ENCODE peak calls at places on chromosomes 3 and 15, in four cellular contexts. J is hepatocyte; W is CD8-positive, alpha-beta T cell; L is A549. D is an unnamed sample.

GRCh38 chr3:50275996-50276761 is 2.7 kb upstream of the LSMEM2 start:
- DNase-seq in J (no peak), W (no peak), L (no peak), D (no peak)

GRCh38 chr3:177905895-177906511 is 630.2 kb upstream of the KCNMB2 start:
- DNase-seq in J (no peak), W (no peak), L (no peak), D (no peak)

GRCh38 chr3:54709785-54710184 is 218.1 kb downstream of the LRTM1 start:
- DNase-seq in J (no peak), W (no peak), L (no peak), D (no peak)

GRCh38 chr3:66537735-66538134 is 36.9 kb upstream of the LRIG1 start:
- DNase-seq in J (no peak), W (no peak), L (no peak), D (no peak)

GRCh38 chr15:63439536-63440264 is 58.1 kb upstream of the CA12 start:
- DNase-seq in J (no peak), W (no peak), L (no peak), D (no peak)

GRCh38 chr3:55884491-55885285 is 397.6 kb upstream of the WNT5A start:
- DNase-seq in J (no peak), W (no peak), L (no peak), D (no peak)

GRCh38 chr3:98406034-98406433 is 15.6 kb downstream of the OR5K3 start:
- DNase-seq in J (no peak), W (no peak), L (no peak), D (no peak)

GRCh38 chr3:52108302-52109232 is 45.7 kb downstream of the POC1A start:
- DNase-seq in J (no peak), W (no peak), L (no peak), D (no peak)

GRCh38 chr15:75225951-75226732 is 24.5 kb downstream of the C15orf39 start:
- DNase-seq in J (no peak), W (no peak), L (no peak), D (no peak)

GRCh38 chr15:47844437-47844836 is 127.1 kb downstream of the SEMA6D start:
- DNase-seq in J (no peak), W (no peak), L (no peak), D (no peak)

GRCh38 chr15:47834093-47834492 is 116.8 kb downstream of the SEMA6D start:
- DNase-seq in J (no peak), W (no peak), L (no peak), D (no peak)

GRCh38 chr15:47843124-47843663 is 125.9 kb downstream of the SEMA6D start:
- DNase-seq in J (no peak), W (no peak), L (no peak), D (no peak)

DNA sequence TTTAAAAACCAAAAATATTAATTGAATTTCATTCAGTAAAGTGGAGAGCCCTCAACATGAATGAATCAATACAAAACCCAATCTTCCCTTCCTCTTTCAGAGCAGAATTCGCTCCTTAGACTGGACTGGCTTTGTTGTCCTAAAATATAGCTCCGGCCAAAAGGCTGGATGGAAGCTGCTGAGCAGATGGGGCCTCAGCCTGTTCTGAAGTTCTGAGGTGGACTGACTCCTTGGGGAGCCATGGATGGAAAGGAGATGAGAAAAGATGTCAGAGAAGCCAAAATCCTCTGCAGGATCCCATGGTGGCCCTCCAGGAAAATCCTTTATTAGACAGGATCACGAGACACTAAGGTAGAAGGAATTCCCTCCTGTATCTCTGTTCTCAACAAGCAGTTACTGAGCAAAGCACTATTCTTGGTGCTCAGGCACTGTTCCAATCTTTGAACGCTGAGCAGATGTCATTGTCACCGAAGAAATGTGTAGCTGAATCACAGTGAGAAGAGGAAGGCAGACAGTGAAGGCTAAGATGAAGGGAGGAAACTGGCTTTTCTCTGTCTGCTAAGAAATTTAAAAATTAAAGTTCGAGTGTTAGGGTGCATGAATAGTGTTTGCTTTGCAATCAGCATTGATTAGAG is 122.0 kb downstream of the SEMA6D start:
- DNase-seq in J (no peak), W (no peak), L (no peak), D (no peak)
- H3K9me3 ChIP-seq in J (no peaks in the 10 kb centered on the region), W (no peaks in the 10 kb centered on the region), L (no peaks in the 10 kb centered on the region), D (no peaks in the 10 kb centered on the region)

DNA sequence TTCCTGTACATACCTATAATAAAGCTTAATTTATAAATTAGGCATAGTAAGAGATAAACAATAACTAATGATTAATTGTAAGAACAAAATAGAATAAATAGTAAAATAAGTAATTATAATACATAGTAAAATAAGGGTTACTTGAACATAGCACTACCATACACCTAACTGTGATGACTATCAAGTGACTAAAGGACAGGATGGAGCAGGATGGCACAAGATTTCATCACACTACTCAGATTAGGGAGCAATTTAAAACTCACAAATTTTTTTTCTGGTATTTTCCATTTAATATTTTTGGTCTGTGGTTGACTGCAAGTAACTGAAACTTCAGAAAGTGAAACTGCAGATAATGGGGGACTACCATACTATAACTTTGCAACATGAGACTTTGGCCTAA is 14.8 kb downstream of the RFX7 start:
- DNase-seq in J (no peak), W (no peak), L (no peak), D (no peak)
- H3K9me3 ChIP-seq in J (peaks cover 32% of the 10 kb centered on the region), W (no peaks in the 10 kb centered on the region), L (peaks cover 55% of the 10 kb centered on the region), D (peaks cover 9% of the 10 kb centered on the region)

GRCh38 chr15:25226360-25226759 is 212.5 kb downstream of the UBE3A start:
- DNase-seq in J (no peak), W (no peak), L (no peak), D (no peak)

GRCh38 chr15:25224396-25224795 is 214.4 kb downstream of the UBE3A start:
- DNase-seq in J (no peak), W (no peak), L (no peak), D (no peak)

GRCh38 chr15:25220834-25221233 is 218.0 kb downstream of the UBE3A start:
- DNase-seq in J (no peak), W (no peak), L (no peak), D (no peak)
- H3K9me3 ChIP-seq in J (no peaks in the 10 kb centered on the region), W (no peaks in the 10 kb centered on the region), L (no peaks in the 10 kb centered on the region), D (no peaks in the 10 kb centered on the region)

GRCh38 chr15:20352241-20353200 is 189.1 kb downstream of the GOLGA6L6 start:
- DNase-seq in J (peak; percentile 22), W (no peak), L (no peak), D (no peak)

GRCh38 chr15:20351448-20351961 is 190.1 kb downstream of the GOLGA6L6 start:
- DNase-seq in J (peak; percentile 45), W (peak; percentile 50), L (no peak), D (no peak)

GRCh38 chr15:20348291-20348899 is 193.2 kb downstream of the GOLGA6L6 start:
- DNase-seq in J (peak; percentile 19), W (no peak), L (no peak), D (no peak)

GRCh38 chr15:20348900-20349773 is 192.5 kb downstream of the GOLGA6L6 start:
- DNase-seq in J (peak; percentile 48), W (peak; percentile 50), L (no peak), D (no peak)

GRCh38 chr15:20349774-20350498 is 191.7 kb downstream of the GOLGA6L6 start:
- DNase-seq in J (peak; percentile 39), W (no peak), L (no peak), D (no peak)
- H3K9me3 ChIP-seq in J (peaks cover 64% of the 10 kb centered on the region), W (no peaks in the 10 kb centered on the region), L (peaks cover 48% of the 10 kb centered on the region), D (no peaks in the 10 kb centered on the region)

DNA sequence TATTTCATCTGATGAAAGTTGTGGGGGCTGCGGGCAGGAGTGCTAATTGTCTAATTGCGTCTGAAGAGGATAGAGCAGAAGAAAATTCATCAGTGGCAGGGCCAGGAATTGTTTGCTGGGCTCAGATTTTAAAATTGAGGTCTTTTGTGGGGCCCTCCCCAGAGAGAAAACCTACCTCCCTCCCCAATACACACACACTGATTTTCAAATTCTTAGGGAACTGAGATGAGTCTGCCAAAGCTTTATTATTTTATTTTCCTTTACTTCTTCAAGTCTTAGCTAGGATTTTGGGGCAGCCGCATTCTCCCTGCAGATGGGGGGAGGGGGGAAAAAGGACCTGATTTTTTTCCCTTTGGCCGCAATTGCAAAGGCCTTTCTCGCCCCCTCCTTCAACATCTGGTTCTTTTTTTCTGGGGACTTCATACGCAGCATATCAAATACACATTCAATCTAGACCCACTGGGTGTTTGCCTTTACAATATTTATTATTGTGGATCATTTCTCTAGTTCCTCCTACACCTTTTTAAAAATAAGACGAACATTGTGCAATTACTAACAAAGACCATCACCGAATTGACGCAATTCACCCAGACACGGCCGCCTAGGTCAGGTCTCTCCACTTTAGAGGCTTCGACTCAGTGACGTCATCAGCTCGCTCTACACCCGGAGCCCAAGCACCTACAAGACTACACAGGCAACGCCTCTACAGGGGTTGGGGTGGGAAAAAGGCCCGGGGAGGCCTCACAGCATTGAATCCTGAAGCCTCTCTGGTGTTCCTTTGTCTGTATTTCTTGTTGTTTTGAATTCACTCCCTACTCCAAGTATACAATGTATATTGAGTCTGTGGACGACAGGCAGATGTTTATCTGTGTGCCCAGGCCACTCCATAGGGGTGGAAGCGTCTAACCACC is 16.8 kb downstream of the ZIC4 start:
- DNase-seq in J (no peak), W (no peak), L (no peak), D (no peak)
- H3K9me3 ChIP-seq in J (no peaks in the 10 kb centered on the region), W (no peaks in the 10 kb centered on the region), L (no peaks in the 10 kb centered on the region), D (no peaks in the 10 kb centered on the region)

GRCh38 chr15:20346082-20346805 is 195.4 kb downstream of the GOLGA6L6 start:
- DNase-seq in J (peak; percentile 23), W (peak; percentile 51), L (no peak), D (no peak)
- H3K9me3 ChIP-seq in J (peaks cover 64% of the 10 kb centered on the region), W (no peaks in the 10 kb centered on the region), L (peaks cover 75% of the 10 kb centered on the region), D (no peaks in the 10 kb centered on the region)

GRCh38 chr15:56233549-56233948 is 10.1 kb downstream of the RFX7 start:
- DNase-seq in J (no peak), W (no peak), L (no peak), D (no peak)

GRCh38 chr15:56228352-56228751 is 15.3 kb downstream of the RFX7 start:
- DNase-seq in J (no peak), W (no peak), L (no peak), D (no peak)

GRCh38 chr15:56236197-56236596 is 7.5 kb downstream of the RFX7 start:
- DNase-seq in J (no peak), W (no peak), L (no peak), D (no peak)

GRCh38 chr15:56234804-56235203 is 8.9 kb downstream of the RFX7 start:
- DNase-seq in J (no peak), W (no peak), L (no peak), D (no peak)

DNA sequence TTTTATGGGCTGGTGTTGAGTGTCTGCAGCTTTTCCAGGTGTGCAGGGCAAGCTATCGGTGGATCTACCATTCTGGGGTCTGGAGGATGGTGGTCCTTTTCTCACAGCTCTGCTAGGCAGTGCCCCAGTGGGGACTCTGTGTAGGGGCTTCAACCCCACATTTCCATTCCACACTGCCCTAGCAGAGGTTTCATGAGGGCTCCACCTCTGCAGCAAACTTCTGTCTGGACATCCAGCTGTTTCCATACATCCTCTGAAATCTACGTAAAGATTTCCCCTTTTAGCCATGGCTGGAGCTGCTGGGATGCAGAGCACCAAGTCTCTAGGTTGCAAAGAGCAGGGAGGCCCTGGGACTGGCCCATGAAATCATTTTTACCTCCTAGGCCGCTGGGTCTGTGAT is 11.6 kb downstream of the RFX7 start:
- DNase-seq in J (no peak), W (no peak), L (no peak), D (no peak)
- H3K9me3 ChIP-seq in J (peaks cover 32% of the 10 kb centered on the region), W (no peaks in the 10 kb centered on the region), L (peaks cover 51% of the 10 kb centered on the region), D (peaks cover 12% of the 10 kb centered on the region)

GRCh38 chr3:129913618-129914017 is 20.1 kb upstream of the TMCC1 start:
- DNase-seq in J (no peak), W (no peak), L (no peak), D (no peak)

GRCh38 chr3:129908417-129908816 is 14.9 kb upstream of the TMCC1 start:
- DNase-seq in J (peak; percentile 64), W (no peak), L (no peak), D (no peak)

GRCh38 chr3:129911261-129911861 is 17.9 kb upstream of the TMCC1 start:
- DNase-seq in J (no peak), W (no peak), L (no peak), D (no peak)
- H3K9me3 ChIP-seq in J (peaks cover 7% of the 10 kb centered on the region), W (no peaks in the 10 kb centered on the region), L (peaks cover 21% of the 10 kb centered on the region), D (peaks cover 5% of the 10 kb centered on the region)

GRCh38 chr3:150286390-150287147 is 121.5 kb upstream of the TSC22D2 start:
- DNase-seq in J (peak; percentile 64), W (no peak), L (peak; percentile 47), D (no peak)
- H3K9me3 ChIP-seq in J (no peaks in the 10 kb centered on the region), W (no peaks in the 10 kb centered on the region), L (no peaks in the 10 kb centered on the region), D (no peaks in the 10 kb centered on the region)